ENCODE peak calls at places on chromosomes 1 and 21, in eight cellular contexts. L is hypothalamus; V is nephron progenitor cell; O is caudate nucleus; R is memory B cell; H is AML-193; S is activated T-cell treated with anti-CD3 and anti-CD28 coated beads, Interleukin-2, amount 50 U/mL, for 72 hours; I is iris pigment epithelial cell. D is an unnamed sample.

GRCh38 chr1:67677925-67678324 is 7.1 kb upstream of the GADD45A start:
- DNase-seq in L (no peak), R (no peak), H (no peak), O (no peak), V (no peak), S (no peak), I (no peak), D (no peak)

GRCh38 chr1:18955442-18956188 is 861 bp downstream of the IFFO2 start:
- DNase-seq in R (peak; percentile 59), I (peak; percentile 65), S (peak; percentile 67), L (no peak), O (no peak), H (peak; percentile 8), V (peak; percentile 66), D (no peak)

GRCh38 chr1:12565094-12565965 is 52.7 kb downstream of the DHRS3 start:
- DNase-seq in H (no peak), V (no peak), O (peak; percentile 24), L (no peak), R (no peak), I (no peak), S (no peak), D (no peak)

GRCh38 chr1:154557939-154558609 is 388 bp downstream of the UBE2Q1 start:
- DNase-seq in L (no peak), S (peak; percentile 49), O (no peak), I (peak; percentile 39), V (peak; percentile 61), H (peak; percentile 5), R (peak; percentile 42), D (no peak)

GRCh38 chr21:42513151-42513984 is at the start of gene SLC37A1:
- DNase-seq in V (peak; percentile 59), L (no peak), I (no peak), R (peak; percentile 65), H (no peak), S (peak; percentile 48), O (no peak), D (no peak)

GRCh38 chr1:43750083-43750482 is 42.7 kb downstream of the ST3GAL3 start:
- DNase-seq in I (peak; percentile 43), H (no peak), S (no peak), R (no peak), L (no peak), V (no peak), O (no peak), D (no peak)

GRCh38 chr1:55781944-55782482 is 566.8 kb upstream of the USP24 start:
- DNase-seq in I (peak; percentile 87), V (no peak), H (no peak), O (no peak), R (no peak), S (no peak), L (no peak), D (no peak)

GRCh38 chr1:174058639-174059038 is 36.5 kb upstream of the RC3H1 start:
- DNase-seq in L (no peak), R (no peak), S (no peak), I (peak; percentile 33), O (no peak), H (no peak), V (no peak), D (no peak)

GRCh38 chr1:166036092-166036491 is 130.7 kb downstream of the FAM78B start:
- DNase-seq in H (no peak), O (no peak), S (no peak), I (no peak), V (no peak), R (no peak), L (no peak), D (no peak)

GRCh38 chr21:35578831-35579470 is 481.4 kb downstream of the SETD4 start:
- DNase-seq in R (no peak), L (no peak), V (no peak), H (no peak), I (peak; percentile 59), O (no peak), S (peak; percentile 42), D (no peak)